ENCODE peak calls at places on chromosomes 13 and 19, in four cellular contexts. S, H, E and M are unnamed samples.
A peak's percentile ranks its signal among the peaks of the same experiment; 100 is the strongest.

GRCh38 chr19:50434525-50434924 is 1.8 kb downstream of the MYBPC2 start:
- DNase-seq in S (no peak), H (no peak), E (no peak), M (no peak)

GRCh38 chr13:40442191-40442590 is 224.2 kb downstream of the FOXO1 start:
- DNase-seq in S (no peak), H (no peak), E (peak; percentile 45), M (no peak)

GRCh38 chr19:10712041-10712440 is 5.8 kb upstream of the DNM2 start:
- DNase-seq in S (no peak), H (no peak), E (no peak), M (no peak)

GRCh38 chr13:48210178-48210577 is 22.8 kb upstream of the ITM2B start:
- DNase-seq in S (peak; percentile 90), H (no peak), E (no peak), M (peak; percentile 90)

GRCh38 chr13:98892821-98893220 is 85.0 kb downstream of the DOCK9 start:
- DNase-seq in S (no peak), H (no peak), E (no peak), M (no peak)

GRCh38 chr13:21817878-21818277 is 147.0 kb downstream of the FGF9 start:
- DNase-seq in S (no peak), H (no peak), E (no peak), M (no peak)

GRCh38 chr19:49331616-49332055 is 3.6 kb upstream of the CD37 start:
- DNase-seq in S (peak; percentile 68), H (no peak), E (no peak), M (peak; percentile 76)

GRCh38 chr13:114177245-114178010 is 1.6 kb upstream of the CFAP97D2 start:
- DNase-seq in S (peak; percentile 16), H (no peak), E (no peak), M (no peak)

GRCh38 chr13:28984825-28985224 is 164.7 kb downstream of the MTUS2 start:
- DNase-seq in S (no peak), H (no peak), E (no peak), M (no peak)

GRCh38 chr13:49858183-49858856 is 65.8 kb upstream of the KPNA3 start:
- DNase-seq in S (peak; percentile 98), H (no peak), E (no peak), M (peak; percentile 84)

GRCh38 chr19:42606660-42607351 is 12.1 kb upstream of the CEACAM8 start:
- DNase-seq in S (peak; percentile 40), H (peak; percentile 83), E (peak; percentile 40), M (peak; percentile 74)

GRCh38 chr19:46611791-46612190 is 10.7 kb downstream of the CALM3 start:
- DNase-seq in S (no peak), H (no peak), E (no peak), M (no peak)

GRCh38 chr13:105972811-105973590 is 562.5 kb downstream of the EFNB2 start:
- DNase-seq in S (no peak), H (no peak), E (no peak), M (no peak)

GRCh38 chr13:104431895-104432294 is 1365.7 kb upstream of the SLC10A2 start:
- DNase-seq in S (no peak), H (no peak), E (no peak), M (no peak)

GRCh38 chr19:41420101-41420880 is 6.9 kb downstream of the B3GNT8 start:
- DNase-seq in S (no peak), H (no peak), E (no peak), M (no peak)

GRCh38 chr19:4586691-4587090 is 27.2 kb upstream of the SEMA6B start:
- DNase-seq in S (no peak), H (no peak), E (no peak), M (no peak)

GRCh38 chr19:6087074-6087506 is 23.2 kb downstream of the RFX2 start:
- DNase-seq in S (no peak), H (no peak), E (no peak), M (no peak)

GRCh38 chr19:13986348-13986904 is 19.7 kb downstream of the RFX1 start:
- DNase-seq in S (peak; percentile 57), H (peak; percentile 82), E (peak; percentile 89), M (no peak)

GRCh38 chr13:98842858-98843481 is 90.5 kb upstream of the SLC15A1 start:
- DNase-seq in S (peak; percentile 81), H (peak; percentile 84), E (peak; percentile 74), M (peak; percentile 67)

GRCh38 chr19:42032428-42032827 is 37.6 kb downstream of the GRIK5 start:
- DNase-seq in S (no peak), H (no peak), E (no peak), M (no peak)

GRCh38 chr19:13053238-13053637 is 49.4 kb downstream of the LYL1 start:
- DNase-seq in S (peak; percentile 29), H (no peak), E (no peak), M (no peak)

GRCh38 chr19:12695997-12696365 is 450 bp downstream of the FBXW9 start:
- DNase-seq in S (no peak), H (no peak), E (no peak), M (no peak)

GRCh38 chr13:46039421-46040036 is 13.0 kb downstream of the ZC3H13 start:
- DNase-seq in S (peak; percentile 49), H (no peak), E (no peak), M (no peak)

GRCh38 chr13:105642511-105642958 is 892.9 kb downstream of the EFNB2 start:
- DNase-seq in S (no peak), H (no peak), E (no peak), M (no peak)

GRCh38 chr13:44575741-44576395 is at the start of gene TSC22D1:
- DNase-seq in S (peak; percentile 51), H (peak; percentile 50), E (peak; percentile 48), M (peak; percentile 38)

GRCh38 chr13:110216403-110217041 is 90.4 kb downstream of the COL4A1 start:
- DNase-seq in S (peak; percentile 83), H (no peak), E (no peak), M (no peak)

GRCh38 chr13:92463134-92463533 is 763.5 kb upstream of the GPC6 start:
- DNase-seq in S (no peak), H (no peak), E (no peak), M (no peak)

GRCh38 chr13:101838305-101838835 is 385.9 kb downstream of the ITGBL1 start:
- DNase-seq in S (peak; percentile 7), H (no peak), E (no peak), M (peak; percentile 26)

DNA sequence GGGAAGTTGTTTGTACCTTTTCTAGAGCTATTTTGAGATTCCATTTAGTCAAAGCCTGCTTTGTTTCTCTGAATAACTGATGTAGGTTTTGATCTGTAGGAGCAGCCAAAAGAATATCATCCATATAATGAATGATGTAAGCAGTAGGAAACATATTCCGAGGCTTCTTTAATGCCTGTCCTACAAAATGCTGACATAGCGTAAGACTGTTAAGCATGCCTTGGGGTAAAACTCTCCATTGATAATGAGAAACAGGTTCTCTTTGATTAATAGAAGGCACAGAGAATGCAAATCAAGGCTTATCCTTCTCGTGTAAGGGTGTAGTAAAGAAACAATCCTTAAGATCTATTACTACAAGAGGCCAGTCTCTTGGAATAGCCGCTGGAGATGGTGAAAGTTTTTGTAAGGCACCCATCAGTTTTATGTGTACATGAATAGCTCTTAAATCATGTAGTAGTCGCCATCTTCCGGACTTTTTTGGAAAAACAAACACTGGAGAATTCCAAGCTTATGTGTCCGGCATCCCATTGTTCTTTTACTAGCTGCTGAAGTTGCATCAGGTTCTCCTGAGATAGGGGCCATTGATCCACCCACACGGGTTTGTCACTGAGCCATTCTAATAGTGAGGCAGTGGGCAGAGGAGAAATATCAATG is 13.5 kb downstream of the FPR3 start:
- DNase-seq in S (peak; percentile 69), H (no peak), E (no peak), M (peak; percentile 81)
- TF ChIP-seq CTCF in S (peak; percentile 43), H (no peak), E (no peak), M (peak; percentile 21)

GRCh38 chr13:39100996-39101751 is 62.9 kb downstream of the NHLRC3 start:
- DNase-seq in S (no peak), H (no peak), E (no peak), M (no peak)
- TF ChIP-seq CTCF in S (no peak), H (no peak), E (no peak), M (no peak)

GRCh38 chr19:18342090-18342632 is 1.8 kb downstream of the PGPEP1 start:
- DNase-seq in S (no peak), H (no peak), E (no peak), M (no peak)

GRCh38 chr19:18338471-18339001 is 1.9 kb upstream of the PGPEP1 start:
- DNase-seq in S (no peak), H (no peak), E (no peak), M (no peak)

GRCh38 chr19:18340237-18340989 is at the start of gene PGPEP1:
- DNase-seq in S (peak; percentile 35), H (peak; percentile 70), E (peak; percentile 82), M (no peak)

GRCh38 chr19:18339703-18340102 is 695 bp upstream of the PGPEP1 start:
- DNase-seq in S (peak; percentile 21), H (no peak), E (no peak), M (no peak)

DNA sequence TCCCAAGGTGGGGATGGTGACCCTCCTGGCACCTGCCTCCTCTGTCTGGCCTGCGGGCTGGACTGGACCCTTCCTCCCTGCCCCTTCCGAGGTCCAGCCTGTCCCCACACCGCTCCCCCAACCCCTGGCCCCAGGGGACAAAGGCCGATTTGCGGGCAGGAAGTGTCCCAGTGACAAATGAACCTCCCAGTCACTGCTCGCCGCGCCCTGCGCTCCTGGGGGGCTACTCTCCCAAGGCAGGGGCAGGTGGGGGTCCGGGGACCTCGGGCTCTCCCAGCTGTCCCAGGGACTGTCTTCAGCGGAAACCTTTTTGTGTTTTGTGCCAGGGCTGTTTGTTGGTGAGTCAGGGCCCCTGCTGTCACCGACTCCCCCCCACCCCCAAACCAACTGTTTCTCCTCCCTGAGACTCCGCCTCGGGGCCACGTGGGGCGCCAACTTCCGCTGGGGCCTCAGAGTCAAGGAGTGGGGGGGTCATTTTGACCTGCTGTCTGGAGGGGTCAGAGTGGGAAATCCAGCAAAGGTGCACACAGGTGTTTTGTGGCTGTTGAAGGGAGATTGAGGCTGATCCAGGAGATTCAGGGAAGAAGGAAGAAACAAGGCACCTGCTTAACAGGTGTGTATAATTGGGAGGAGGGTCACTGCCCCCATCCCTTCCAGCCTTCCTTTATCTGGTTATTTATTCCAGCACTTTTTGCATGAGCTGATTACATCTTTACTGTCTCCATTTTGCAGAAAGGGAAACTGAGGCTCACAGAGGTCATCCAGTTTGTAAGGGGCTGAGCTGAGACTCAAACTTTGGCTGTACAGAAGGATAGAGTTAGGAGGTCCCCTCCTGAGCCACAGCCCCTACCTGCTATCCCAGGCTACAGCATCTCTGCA is 831 bp downstream of the PGPEP1 start:
- DNase-seq in S (peak; percentile 35), H (no peak), E (peak; percentile 58), M (peak; percentile 39)
- TF ChIP-seq CTCF in S (no peak), H (no peak), E (no peak), M (no peak)

GRCh38 chr13:30832845-30833332 is 73.2 kb upstream of the MEDAG start:
- DNase-seq in S (no peak), H (no peak), E (peak; percentile 44), M (peak; percentile 89)
- TF ChIP-seq CTCF in S (no peak), H (no peak), E (no peak), M (no peak)

GRCh38 chr19:39788244-39788643 is 9.6 kb downstream of the LEUTX start:
- DNase-seq in S (no peak), H (no peak), E (no peak), M (no peak)

GRCh38 chr19:39796000-39796498 is 17.4 kb downstream of the LEUTX start:
- DNase-seq in S (no peak), H (no peak), E (no peak), M (no peak)

GRCh38 chr19:39797083-39797482 is 18.4 kb downstream of the LEUTX start:
- DNase-seq in S (no peak), H (no peak), E (no peak), M (no peak)

GRCh38 chr19:39795001-39795400 is 16.3 kb downstream of the LEUTX start:
- DNase-seq in S (no peak), H (no peak), E (no peak), M (no peak)

GRCh38 chr19:39792999-39793546 is 14.4 kb downstream of the LEUTX start:
- DNase-seq in S (peak; percentile 80), H (peak; percentile 86), E (peak; percentile 73), M (peak; percentile 81)
- TF ChIP-seq CTCF in S (peak; percentile 96), H (peak; percentile 91), E (peak; percentile 79), M (peak; percentile 92)

GRCh38 chr13:80251403-80251802 is 89.5 kb downstream of the SPRY2 start:
- DNase-seq in S (peak; percentile 76), H (no peak), E (no peak), M (peak; percentile 80)
- TF ChIP-seq CTCF in S (no peak), H (no peak), E (no peak), M (no peak)